ENCODE peak calls at places on chromosomes 13 and 19, in nine cellular contexts. One of them, this sample, is unnamed.

GRCh38 chr13:97780486-97780885 is 173.0 kb upstream of the IPO5 start:
- DNase-seq in MM.1S: no peak
- DNase-seq in GM23338: no peak
- DNase-seq in OCI-LY7: no peak
- DNase-seq in HCT116: no peak
- DNase-seq in GM23248: no peak
- DNase-seq in neural progenitor cell: no peak
- DNase-seq in SK-N-SH: no peak
- DNase-seq in PC-3: no peak
- DNase-seq in this sample: no peak

GRCh38 chr19:39402417-39403297 is 4.0 kb upstream of the ZFP36 start:
- DNase-seq in neural progenitor cell: peak; percentile 95
- DNase-seq in SK-N-SH: peak; percentile 87
- DNase-seq in GM23338: peak; percentile 97
- DNase-seq in MM.1S: peak; percentile 91
- DNase-seq in OCI-LY7: peak; percentile 91
- DNase-seq in GM23248: peak; percentile 96
- DNase-seq in PC-3: peak; percentile 71
- DNase-seq in HCT116: peak; percentile 64
- DNase-seq in this sample: peak; percentile 97

GRCh38 chr19:8110931-8111330 is 38.5 kb downstream of the FBN3 start:
- DNase-seq in GM23248: no peak
- DNase-seq in MM.1S: no peak
- DNase-seq in neural progenitor cell: no peak
- DNase-seq in HCT116: no peak
- DNase-seq in SK-N-SH: no peak
- DNase-seq in GM23338: no peak
- DNase-seq in OCI-LY7: no peak
- DNase-seq in PC-3: no peak
- DNase-seq in this sample: no peak

GRCh38 chr19:48403606-48404005 is 10.1 kb downstream of the GRIN2D start:
- DNase-seq in GM23338: peak; percentile 93
- DNase-seq in MM.1S: peak; percentile 62
- DNase-seq in SK-N-SH: peak; percentile 91
- DNase-seq in neural progenitor cell: peak; percentile 80
- DNase-seq in PC-3: peak; percentile 49
- DNase-seq in HCT116: no peak
- DNase-seq in GM23248: peak; percentile 65
- DNase-seq in OCI-LY7: peak; percentile 80
- DNase-seq in this sample: peak; percentile 70

GRCh38 chr13:112806761-112807652 is 117.2 kb downstream of the ATP11A start:
- DNase-seq in OCI-LY7: no peak
- DNase-seq in SK-N-SH: no peak
- DNase-seq in PC-3: no peak
- DNase-seq in HCT116: no peak
- DNase-seq in GM23338: no peak
- DNase-seq in GM23248: no peak
- DNase-seq in MM.1S: no peak
- DNase-seq in neural progenitor cell: no peak
- DNase-seq in this sample: no peak

GRCh38 chr13:110499621-110500281 is 61.8 kb downstream of the RAB20 start:
- DNase-seq in HCT116: no peak
- DNase-seq in neural progenitor cell: no peak
- DNase-seq in GM23338: no peak
- DNase-seq in GM23248: no peak
- DNase-seq in PC-3: peak; percentile 80
- DNase-seq in OCI-LY7: no peak
- DNase-seq in MM.1S: no peak
- DNase-seq in SK-N-SH: no peak
- DNase-seq in this sample: no peak

GRCh38 chr19:48543121-48543710 is 8.8 kb upstream of the SULT2B1 start:
- DNase-seq in GM23338: peak; percentile 46
- DNase-seq in neural progenitor cell: no peak
- DNase-seq in GM23248: peak; percentile 82
- DNase-seq in OCI-LY7: no peak
- DNase-seq in SK-N-SH: no peak
- DNase-seq in MM.1S: no peak
- DNase-seq in HCT116: peak; percentile 53
- DNase-seq in PC-3: peak; percentile 92
- DNase-seq in this sample: no peak

GRCh38 chr13:85700909-85701308 is 98.3 kb downstream of the SLITRK6 start:
- DNase-seq in SK-N-SH: no peak
- DNase-seq in PC-3: peak; percentile 62
- DNase-seq in GM23248: no peak
- DNase-seq in MM.1S: peak; percentile 50
- DNase-seq in neural progenitor cell: no peak
- DNase-seq in HCT116: no peak
- DNase-seq in GM23338: no peak
- DNase-seq in OCI-LY7: no peak
- DNase-seq in this sample: no peak

GRCh38 chr19:48631254-48631653 is 5.9 kb downstream of the DBP start:
- DNase-seq in GM23248: no peak
- DNase-seq in GM23338: no peak
- DNase-seq in OCI-LY7: no peak
- DNase-seq in MM.1S: no peak
- DNase-seq in HCT116: no peak
- DNase-seq in SK-N-SH: no peak
- DNase-seq in PC-3: no peak
- DNase-seq in neural progenitor cell: no peak
- DNase-seq in this sample: no peak

GRCh38 chr13:50410921-50411712 is 395.9 kb downstream of the KCNRG start:
- DNase-seq in GM23248: peak; percentile 92
- DNase-seq in SK-N-SH: no peak
- DNase-seq in neural progenitor cell: no peak
- DNase-seq in GM23338: no peak
- DNase-seq in OCI-LY7: no peak
- DNase-seq in PC-3: peak; percentile 82
- DNase-seq in HCT116: peak; percentile 69
- DNase-seq in MM.1S: no peak
- DNase-seq in this sample: peak; percentile 73

GRCh38 chr19:23283925-23284324 is 33.7 kb upstream of the ZNF724 start:
- DNase-seq in neural progenitor cell: peak; percentile 55
- DNase-seq in GM23338: peak; percentile 88
- DNase-seq in GM23248: peak; percentile 58
- DNase-seq in MM.1S: peak; percentile 40
- DNase-seq in PC-3: peak; percentile 24
- DNase-seq in SK-N-SH: peak; percentile 67
- DNase-seq in OCI-LY7: peak; percentile 82
- DNase-seq in HCT116: peak; percentile 18
- DNase-seq in this sample: peak; percentile 51

GRCh38 chr19:18419195-18419698 is at the start of gene SSBP4:
- DNase-seq in GM23248: peak; percentile 93
- DNase-seq in OCI-LY7: peak; percentile 88
- DNase-seq in SK-N-SH: peak; percentile 97
- DNase-seq in neural progenitor cell: peak; percentile 91
- DNase-seq in MM.1S: peak; percentile 69
- DNase-seq in HCT116: no peak
- DNase-seq in GM23338: peak; percentile 88
- DNase-seq in PC-3: peak; percentile 85
- DNase-seq in this sample: peak; percentile 94

GRCh38 chr13:113786262-113786841 is 27.3 kb downstream of the TMEM255B start:
- DNase-seq in neural progenitor cell: no peak
- DNase-seq in SK-N-SH: no peak
- DNase-seq in HCT116: no peak
- DNase-seq in GM23338: no peak
- DNase-seq in GM23248: peak; percentile 69
- DNase-seq in PC-3: peak; percentile 15
- DNase-seq in MM.1S: no peak
- DNase-seq in OCI-LY7: no peak
- DNase-seq in this sample: no peak

GRCh38 chr13:72139192-72139591 is 272.2 kb upstream of the DACH1 start:
- DNase-seq in GM23248: no peak
- DNase-seq in OCI-LY7: no peak
- DNase-seq in GM23338: no peak
- DNase-seq in neural progenitor cell: no peak
- DNase-seq in HCT116: no peak
- DNase-seq in MM.1S: no peak
- DNase-seq in PC-3: no peak
- DNase-seq in SK-N-SH: no peak
- DNase-seq in this sample: no peak

GRCh38 chr13:72145383-72145782 is 278.4 kb upstream of the DACH1 start:
- DNase-seq in SK-N-SH: no peak
- DNase-seq in GM23248: no peak
- DNase-seq in neural progenitor cell: no peak
- DNase-seq in MM.1S: no peak
- DNase-seq in OCI-LY7: no peak
- DNase-seq in HCT116: no peak
- DNase-seq in GM23338: no peak
- DNase-seq in PC-3: no peak
- DNase-seq in this sample: no peak

GRCh38 chr13:72137782-72138181 is 270.8 kb upstream of the DACH1 start:
- DNase-seq in neural progenitor cell: no peak
- DNase-seq in GM23248: no peak
- DNase-seq in OCI-LY7: no peak
- DNase-seq in GM23338: no peak
- DNase-seq in PC-3: no peak
- DNase-seq in SK-N-SH: no peak
- DNase-seq in MM.1S: no peak
- DNase-seq in HCT116: no peak
- DNase-seq in this sample: no peak

GRCh38 chr13:72144625-72145024 is 277.6 kb upstream of the DACH1 start:
- DNase-seq in HCT116: no peak
- DNase-seq in neural progenitor cell: no peak
- DNase-seq in SK-N-SH: no peak
- DNase-seq in OCI-LY7: no peak
- DNase-seq in GM23338: no peak
- DNase-seq in PC-3: peak; percentile 12
- DNase-seq in GM23248: no peak
- DNase-seq in MM.1S: no peak
- DNase-seq in this sample: no peak

DNA sequence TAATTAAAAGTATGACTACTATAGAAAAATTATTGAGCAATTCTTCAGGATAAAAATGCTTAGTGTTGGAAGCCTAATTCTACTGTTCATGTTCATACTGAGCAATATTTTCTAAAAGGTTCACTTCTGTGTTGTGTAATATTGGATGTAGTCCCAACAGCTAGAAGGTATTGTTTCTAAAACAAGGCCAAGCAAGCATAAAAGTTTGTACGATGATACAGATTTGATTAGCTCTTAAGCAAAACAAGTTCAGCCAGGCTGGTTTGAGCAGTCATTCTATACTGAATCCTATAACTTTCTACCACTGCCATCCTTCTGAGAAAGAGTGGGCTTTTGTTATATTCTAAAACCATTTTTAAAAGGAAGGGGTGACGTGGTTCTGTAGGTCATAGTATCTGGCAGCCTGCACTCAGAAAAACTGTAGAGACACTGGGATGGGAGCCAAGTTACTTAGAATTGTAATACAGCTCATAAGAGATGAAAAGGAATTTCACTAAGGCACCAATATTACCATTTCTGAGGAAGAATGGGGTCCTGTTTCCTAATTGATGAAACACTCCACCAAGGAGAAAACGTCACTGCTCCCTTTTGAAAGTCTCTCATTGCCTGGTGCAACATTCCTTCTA is 275.0 kb upstream of the DACH1 start:
- DNase-seq in HCT116: no peak
- DNase-seq in SK-N-SH: no peak
- DNase-seq in GM23248: no peak
- DNase-seq in GM23338: no peak
- DNase-seq in OCI-LY7: no peak
- DNase-seq in MM.1S: no peak
- DNase-seq in PC-3: peak; percentile 12
- DNase-seq in neural progenitor cell: no peak
- DNase-seq in this sample: no peak
- TF ChIP-seq EZH2phosphoT487 in HCT116: no peak
- TF ChIP-seq EZH2phosphoT487 in SK-N-SH: no peak
- TF ChIP-seq EZH2phosphoT487 in GM23248: no peak
- TF ChIP-seq EZH2phosphoT487 in GM23338: no peak
- TF ChIP-seq EZH2phosphoT487 in OCI-LY7: no peak
- TF ChIP-seq EZH2phosphoT487 in MM.1S: no peak
- TF ChIP-seq EZH2phosphoT487 in PC-3: no peak
- TF ChIP-seq EZH2phosphoT487 in neural progenitor cell: no peak
- TF ChIP-seq EZH2phosphoT487 in this sample: no peak

DNA sequence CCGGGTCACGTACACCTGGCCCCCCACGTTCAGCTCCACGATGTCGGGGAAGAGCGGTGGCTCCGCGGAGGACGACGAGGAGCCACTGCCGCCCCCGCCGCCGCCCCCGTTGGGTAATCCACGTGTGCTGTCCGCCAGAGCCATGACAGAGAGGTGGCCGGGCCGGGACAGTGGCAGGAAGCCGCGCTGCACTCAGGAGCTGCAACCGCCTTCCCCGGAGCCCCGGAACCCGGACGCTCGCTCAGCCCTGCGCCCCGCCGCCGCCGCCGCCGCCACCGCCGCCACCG is 257 bp downstream of the KCTD12 start:
- DNase-seq in HCT116: no peak
- DNase-seq in MM.1S: no peak
- DNase-seq in SK-N-SH: no peak
- DNase-seq in GM23248: no peak
- DNase-seq in GM23338: no peak
- DNase-seq in neural progenitor cell: no peak
- DNase-seq in PC-3: no peak
- DNase-seq in OCI-LY7: no peak
- DNase-seq in this sample: no peak
- TF ChIP-seq EZH2phosphoT487 in HCT116: no peak
- TF ChIP-seq EZH2phosphoT487 in MM.1S: no peak
- TF ChIP-seq EZH2phosphoT487 in SK-N-SH: no peak
- TF ChIP-seq EZH2phosphoT487 in GM23248: no peak
- TF ChIP-seq EZH2phosphoT487 in GM23338: no peak
- TF ChIP-seq EZH2phosphoT487 in neural progenitor cell: no peak
- TF ChIP-seq EZH2phosphoT487 in PC-3: no peak
- TF ChIP-seq EZH2phosphoT487 in OCI-LY7: no peak
- TF ChIP-seq EZH2phosphoT487 in this sample: no peak

GRCh38 chr13:67238861-67239260 is 8.7 kb upstream of the PCDH9 start:
- DNase-seq in HCT116: no peak
- DNase-seq in GM23338: no peak
- DNase-seq in GM23248: no peak
- DNase-seq in neural progenitor cell: no peak
- DNase-seq in PC-3: no peak
- DNase-seq in OCI-LY7: no peak
- DNase-seq in MM.1S: no peak
- DNase-seq in SK-N-SH: no peak
- DNase-seq in this sample: no peak
- TF ChIP-seq EZH2phosphoT487 in HCT116: no peak
- TF ChIP-seq EZH2phosphoT487 in GM23338: no peak
- TF ChIP-seq EZH2phosphoT487 in GM23248: no peak
- TF ChIP-seq EZH2phosphoT487 in neural progenitor cell: no peak
- TF ChIP-seq EZH2phosphoT487 in PC-3: no peak
- TF ChIP-seq EZH2phosphoT487 in OCI-LY7: no peak
- TF ChIP-seq EZH2phosphoT487 in MM.1S: no peak
- TF ChIP-seq EZH2phosphoT487 in SK-N-SH: no peak
- TF ChIP-seq EZH2phosphoT487 in this sample: no peak

DNA sequence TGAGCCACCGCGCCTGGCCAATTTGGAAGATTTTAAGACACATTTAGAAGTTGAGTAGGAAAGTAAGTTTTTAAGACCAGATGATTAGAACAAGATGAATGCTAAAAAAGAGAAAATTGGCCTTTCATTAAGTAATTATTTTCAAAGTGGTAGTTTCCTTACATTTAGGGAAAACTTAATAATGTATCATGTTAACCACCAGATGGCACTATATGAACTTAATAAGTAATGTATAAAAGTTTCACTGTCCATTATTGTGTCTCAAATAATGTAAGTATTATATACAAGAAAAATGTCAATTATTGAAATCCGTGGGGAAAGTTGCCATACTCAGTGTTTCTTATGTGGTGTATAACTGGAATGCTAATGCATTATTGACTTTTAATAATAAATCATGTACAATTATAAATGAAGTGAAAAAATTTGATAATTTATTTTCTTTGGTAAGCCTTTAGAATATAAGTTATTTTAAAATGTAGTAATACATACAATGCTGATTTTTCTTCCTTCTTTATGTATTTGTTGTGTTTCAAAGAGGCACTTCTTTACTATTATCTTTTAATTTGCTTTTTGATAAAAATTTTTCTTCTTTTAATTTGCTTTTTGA is 29.2 kb downstream of the COG6 start:
- DNase-seq in SK-N-SH: peak; percentile 23
- DNase-seq in neural progenitor cell: peak; percentile 64
- DNase-seq in PC-3: peak; percentile 54
- DNase-seq in OCI-LY7: peak; percentile 81
- DNase-seq in MM.1S: peak; percentile 53
- DNase-seq in GM23248: peak; percentile 81
- DNase-seq in HCT116: peak; percentile 15
- DNase-seq in GM23338: peak; percentile 72
- DNase-seq in this sample: peak; percentile 69
- TF ChIP-seq EZH2phosphoT487 in SK-N-SH: no peak
- TF ChIP-seq EZH2phosphoT487 in neural progenitor cell: no peak
- TF ChIP-seq EZH2phosphoT487 in PC-3: no peak
- TF ChIP-seq EZH2phosphoT487 in OCI-LY7: no peak
- TF ChIP-seq EZH2phosphoT487 in MM.1S: no peak
- TF ChIP-seq EZH2phosphoT487 in GM23248: no peak
- TF ChIP-seq EZH2phosphoT487 in HCT116: no peak
- TF ChIP-seq EZH2phosphoT487 in GM23338: no peak
- TF ChIP-seq EZH2phosphoT487 in this sample: no peak